ENCODE peak calls at places on chromosomes 12 and 14, in eight cellular contexts. U, A, J, D, Y, K, S and L are unnamed samples.

GRCh38 chr12:132302466-132303358 is 26.7 kb downstream of the GALNT9 start:
- DNase-seq in U (no peak), A (no peak), J (no peak), D (no peak), Y (no peak), K (no peak), S (no peak), L (peak; percentile 16)

GRCh38 chr14:84871734-84872133 is 658.2 kb upstream of the FLRT2 start:
- DNase-seq in U (no peak), A (no peak), J (no peak), D (no peak), Y (no peak), K (no peak), S (no peak), L (no peak)

GRCh38 chr12:11228268-11228879 is 41.1 kb downstream of the PRB3 start:
- DNase-seq in U (peak; percentile 67), A (peak; percentile 56), J (peak; percentile 63), D (peak; percentile 74), Y (peak; percentile 43), K (peak; percentile 65), S (peak; percentile 88), L (no peak)

GRCh38 chr14:68890173-68890931 is 88.8 kb downstream of the ACTN1 start:
- DNase-seq in U (no peak), A (no peak), J (no peak), D (no peak), Y (no peak), K (no peak), S (no peak), L (no peak)

GRCh38 chr12:118102070-118102469 is 1.7 kb downstream of the VSIG10 start:
- DNase-seq in U (peak; percentile 79), A (peak; percentile 39), J (no peak), D (no peak), Y (no peak), K (no peak), S (peak; percentile 93), L (no peak)

GRCh38 chr12:132486576-132486975 is 3.4 kb upstream of the FBRSL1 start:
- DNase-seq in U (no peak), A (no peak), J (no peak), D (no peak), Y (no peak), K (no peak), S (no peak), L (no peak)

GRCh38 chr12:124422142-124422569 is 127.3 kb downstream of the RFLNA start:
- DNase-seq in U (peak; percentile 57), A (no peak), J (no peak), D (no peak), Y (no peak), K (no peak), S (peak; percentile 79), L (no peak)

GRCh38 chr14:51547260-51547659 is 104.5 kb upstream of the FRMD6 start:
- DNase-seq in U (peak; percentile 99), A (no peak), J (no peak), D (no peak), Y (peak; percentile 94), K (no peak), S (peak; percentile 83), L (no peak)

GRCh38 chr14:95545769-95546168 is 10.9 kb downstream of the GLRX5 start:
- DNase-seq in U (peak; percentile 71), A (no peak), J (no peak), D (no peak), Y (peak; percentile 44), K (no peak), S (no peak), L (no peak)

GRCh38 chr14:66650491-66650911 is 142.6 kb downstream of the GPHN start:
- DNase-seq in U (no peak), A (no peak), J (peak; percentile 91), D (no peak), Y (no peak), K (no peak), S (no peak), L (no peak)

GRCh38 chr12:117060236-117060926 is 38.8 kb downstream of the TESC start:
- DNase-seq in U (no peak), A (no peak), J (no peak), D (no peak), Y (no peak), K (no peak), S (peak; percentile 77), L (no peak)

GRCh38 chr12:100995201-100995600 is 200.6 kb downstream of the ANO4 start:
- DNase-seq in U (peak; percentile 34), A (no peak), J (peak; percentile 39), D (no peak), Y (no peak), K (no peak), S (peak; percentile 77), L (no peak)